ENCODE peak calls at places on chromosomes 13 and 19, in four cellular contexts. C is CD8-positive, alpha-beta memory T cell; Y is IMR-90; F is hepatocyte. Z is an unnamed sample.

GRCh38 chr13:49240017-49240416 is 7.7 kb upstream of the CDADC1 start:
- DNase-seq in C (no peak), Y (peak; percentile 46), F (peak; percentile 32), Z (no peak)

GRCh38 chr19:50263176-50263575 is 59.8 kb downstream of the MYH14 start:
- DNase-seq in C (no peak), Y (no peak), F (no peak), Z (no peak)

GRCh38 chr19:38044267-38045111 is 137.5 kb downstream of the SIPA1L3 start:
- DNase-seq in C (no peak), Y (peak; percentile 68), F (no peak), Z (no peak)

GRCh38 chr19:44757057-44757734 is 8.7 kb downstream of the BCL3 start:
- DNase-seq in C (no peak), Y (peak; percentile 73), F (no peak), Z (no peak)

GRCh38 chr13:61751039-61751438 is 335.4 kb upstream of the PCDH20 start:
- DNase-seq in C (no peak), Y (no peak), F (no peak), Z (no peak)

GRCh38 chr13:55977436-55977835 is 1163.3 kb upstream of the PRR20A start:
- DNase-seq in C (no peak), Y (no peak), F (no peak), Z (no peak)

GRCh38 chr19:48967346-48968178 is 2.5 kb downstream of the FTL start:
- DNase-seq in C (no peak), Y (peak; percentile 67), F (peak; percentile 71), Z (no peak)

GRCh38 chr19:45995715-45996385 is 583 bp downstream of the CCDC61 start:
- DNase-seq in C (peak; percentile 10), Y (peak; percentile 67), F (no peak), Z (no peak)

GRCh38 chr13:26132756-26133155 is 80.9 kb upstream of the SHISA2 start:
- DNase-seq in C (no peak), Y (peak; percentile 13), F (no peak), Z (no peak)

GRCh38 chr13:46369506-46370268 is 17.4 kb downstream of the RUBCNL start:
- DNase-seq in C (no peak), Y (peak; percentile 68), F (peak; percentile 27), Z (peak; percentile 43)

GRCh38 chr13:23516190-23516589 is 54.0 kb upstream of the TNFRSF19 start:
- DNase-seq in C (no peak), Y (no peak), F (no peak), Z (no peak)

GRCh38 chr19:18491995-18492953 is 29.6 kb downstream of the ELL start:
- DNase-seq in C (no peak), Y (no peak), F (no peak), Z (no peak)

GRCh38 chr13:103908274-103908673 is 842.1 kb upstream of the SLC10A2 start:
- DNase-seq in C (no peak), Y (no peak), F (no peak), Z (no peak)

GRCh38 chr19:53467138-53467502 is 413 bp upstream of the ZNF813 start:
- DNase-seq in C (no peak), Y (no peak), F (peak; percentile 28), Z (no peak)

GRCh38 chr13:112756967-112757758 is 67.3 kb downstream of the ATP11A start:
- DNase-seq in C (no peak), Y (no peak), F (peak; percentile 39), Z (no peak)

GRCh38 chr19:37078717-37079032 is 442 bp downstream of the ZNF420 start:
- DNase-seq in C (no peak), Y (no peak), F (no peak), Z (no peak)

GRCh38 chr13:66937423-66937822 is 292.7 kb downstream of the PCDH9 start:
- DNase-seq in C (no peak), Y (no peak), F (no peak), Z (no peak)

GRCh38 chr13:66689628-66690027 is 540.5 kb downstream of the PCDH9 start:
- DNase-seq in C (no peak), Y (peak; percentile 40), F (peak; percentile 26), Z (no peak)

GRCh38 chr13:110250258-110250891 is 56.6 kb downstream of the COL4A1 start:
- DNase-seq in C (no peak), Y (peak; percentile 77), F (no peak), Z (no peak)

GRCh38 chr13:51218691-51219090 is 3.5 kb upstream of the FAM124A start:
- DNase-seq in C (no peak), Y (no peak), F (no peak), Z (no peak)

GRCh38 chr19:46574533-46574932 is 26.6 kb upstream of the CALM3 start:
- DNase-seq in C (peak; percentile 49), Y (no peak), F (no peak), Z (no peak)

GRCh38 chr19:50061650-50062049 is 35.8 kb downstream of the ZNF473 start:
- DNase-seq in C (no peak), Y (no peak), F (no peak), Z (no peak)

GRCh38 chr19:48873476-48874308 is 1.5 kb downstream of the PPP1R15A start:
- DNase-seq in C (no peak), Y (no peak), F (no peak), Z (no peak)

GRCh38 chr13:96500953-96501352 is 411.0 kb downstream of the HS6ST3 start:
- DNase-seq in C (no peak), Y (no peak), F (no peak), Z (no peak)

GRCh38 chr13:27194895-27195764 is 23.5 kb upstream of the USP12 start:
- DNase-seq in C (no peak), Y (peak; percentile 95), F (peak; percentile 50), Z (no peak)

GRCh38 chr19:19461671-19462622 is 53.4 kb downstream of the TSSK6 start:
- DNase-seq in C (no peak), Y (no peak), F (peak; percentile 91), Z (no peak)

GRCh38 chr19:31979362-31979761 is 366.0 kb upstream of the ZNF507 start:
- DNase-seq in C (no peak), Y (no peak), F (no peak), Z (no peak)

GRCh38 chr13:99666146-99666805 is 165.0 kb downstream of the TM9SF2 start:
- DNase-seq in C (no peak), Y (no peak), F (no peak), Z (no peak)

GRCh38 chr19:35272954-35273649 is 4.3 kb downstream of the USF2 start:
- DNase-seq in C (no peak), Y (no peak), F (no peak), Z (no peak)

GRCh38 chr19:45643024-45643926 is 4.1 kb upstream of the EML2 start:
- DNase-seq in C (peak; percentile 90), Y (peak; percentile 61), F (peak; percentile 89), Z (peak; percentile 49)

GRCh38 chr13:36026556-36026955 is 104.6 kb downstream of the DCLK1 start:
- DNase-seq in C (no peak), Y (no peak), F (no peak), Z (no peak)

DNA sequence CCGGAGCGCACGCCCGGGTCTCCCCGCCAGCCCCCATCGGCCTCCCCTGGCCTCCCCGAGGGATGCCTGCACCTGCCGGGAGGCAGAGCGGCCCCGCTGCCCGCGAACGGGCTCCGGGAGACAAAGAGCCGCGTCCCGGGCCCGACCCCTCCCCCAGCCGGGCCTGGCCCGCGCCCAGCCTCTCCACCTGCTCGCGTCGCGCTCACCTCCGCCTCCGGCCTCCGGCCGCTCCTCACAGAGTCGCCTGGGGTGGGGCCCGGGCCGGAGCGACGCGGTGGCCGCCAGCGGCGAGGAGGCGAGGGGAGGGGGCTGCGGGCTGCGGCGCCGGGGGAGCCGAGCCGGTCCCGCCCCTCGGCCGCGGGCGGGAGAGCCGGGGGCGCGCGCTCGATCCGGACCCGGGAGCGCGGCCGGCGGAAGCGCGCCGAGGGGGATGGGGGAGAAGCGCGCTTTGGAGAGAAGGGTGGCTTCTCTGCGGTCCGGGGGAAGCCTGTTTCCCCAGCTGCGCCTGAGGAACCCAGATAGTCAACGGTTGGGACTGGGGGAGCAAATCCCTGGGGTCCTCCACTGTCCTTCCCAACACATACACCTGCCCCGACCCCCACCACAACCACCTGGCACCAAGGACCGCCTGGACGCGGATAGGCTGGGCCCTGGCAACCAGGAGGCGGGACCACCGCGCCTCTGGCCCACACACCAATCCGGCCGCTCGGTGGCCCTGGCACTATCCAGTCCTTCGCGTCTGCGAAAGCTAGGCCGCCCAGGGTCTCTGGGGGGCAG is at the start of gene PRR36:
- DNase-seq in C (no peak), Y (no peak), F (peak; percentile 76), Z (no peak)
- H3K4me3 ChIP-seq in C (peak within 1 kb of the TSS; percentile 26), Y (peak within 1 kb of the TSS; percentile 17), F (peak within 1 kb of the TSS; percentile 27), Z (peak within 1 kb of the TSS; percentile 44)

GRCh38 chr19:1252818-1253513 is 4.6 kb downstream of the MIDN start:
- DNase-seq in C (peak; percentile 84), Y (peak; percentile 97), F (peak; percentile 95), Z (peak; percentile 92)
- H3K4me3 ChIP-seq in C (peak overlapping the region; percentile 83), Y (peak overlapping the region; percentile 94), F (peak overlapping the region; percentile 98), Z (peak overlapping the region; percentile 86)

DNA sequence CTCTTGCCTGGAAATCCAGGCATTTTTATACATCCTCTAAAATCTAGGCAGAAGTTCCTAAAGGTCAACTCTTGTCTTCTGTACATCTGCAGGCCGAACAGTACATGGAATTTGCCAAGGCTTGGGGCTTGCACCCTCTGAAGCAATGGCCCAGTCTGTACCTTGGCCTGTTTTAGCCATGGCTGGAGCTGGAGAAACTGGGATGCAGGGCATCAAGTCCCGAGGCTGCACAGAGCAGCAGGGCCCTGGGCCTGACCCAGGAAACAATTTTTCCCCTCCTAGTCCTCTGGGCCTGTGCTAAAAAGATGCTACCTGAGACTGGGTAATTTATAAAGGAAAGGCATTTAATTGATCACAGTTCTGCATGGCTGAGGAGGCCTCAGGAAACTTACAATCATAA is 520.8 kb upstream of the MIR17HG start:
- DNase-seq in C (no peak), Y (no peak), F (no peak), Z (no peak)
- H3K4me3 ChIP-seq in C (no peak overlapping the region), Y (no peak overlapping the region), F (no peak overlapping the region), Z (no peak overlapping the region)

GRCh38 chr19:16366433-16367268 is 42.0 kb downstream of the KLF2 start:
- DNase-seq in C (peak; percentile 84), Y (no peak), F (peak; percentile 2), Z (no peak)

GRCh38 chr19:16366056-16366432 is 41.4 kb downstream of the KLF2 start:
- DNase-seq in C (no peak), Y (no peak), F (no peak), Z (no peak)

GRCh38 chr19:16364231-16364865 is 39.7 kb downstream of the KLF2 start:
- DNase-seq in C (no peak), Y (no peak), F (peak; percentile 3), Z (no peak)

GRCh38 chr19:16363852-16364230 is 39.2 kb downstream of the KLF2 start:
- DNase-seq in C (no peak), Y (no peak), F (peak; percentile 4), Z (no peak)

DNA sequence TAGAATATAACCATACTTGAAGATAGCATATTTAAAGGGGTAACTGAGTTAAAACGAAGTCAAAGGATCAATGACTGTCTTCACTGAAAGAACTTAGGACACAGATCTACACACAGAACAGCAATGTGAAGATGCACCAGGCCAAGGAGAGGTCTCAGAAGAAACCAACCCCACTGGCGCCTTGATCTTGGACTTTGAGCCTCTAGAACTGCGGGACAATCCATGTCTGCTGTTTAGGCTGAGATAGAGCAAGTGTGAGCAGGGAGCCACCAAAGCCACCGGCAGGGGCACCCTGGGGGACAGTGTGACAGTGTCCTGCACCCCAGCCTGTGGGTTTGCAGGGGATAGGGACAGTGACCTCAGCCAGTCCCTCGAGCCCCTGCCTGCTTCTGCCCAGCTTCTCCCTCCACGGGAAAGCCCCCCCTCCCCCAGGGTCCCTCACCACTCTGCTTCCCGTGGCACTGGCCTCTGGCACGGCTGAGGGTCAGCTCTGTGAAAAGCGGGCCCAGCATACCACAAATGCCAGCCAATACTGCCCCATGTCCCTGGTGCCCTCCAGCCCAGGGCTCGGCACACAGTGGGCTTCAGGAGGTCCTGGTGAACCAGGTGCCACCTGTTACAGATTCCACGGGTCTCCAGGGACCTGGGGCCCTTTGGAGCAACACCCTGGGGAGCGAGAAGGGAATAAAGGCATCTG is 40.8 kb downstream of the KLF2 start:
- DNase-seq in C (no peak), Y (no peak), F (peak; percentile 12), Z (no peak)
- H3K4me3 ChIP-seq in C (peak overlapping the region; percentile 80), Y (no peak overlapping the region), F (no peak overlapping the region), Z (no peak overlapping the region)